ENCODE peak calls at places on chromosomes 4 and X, in four cellular contexts. One of them, this sample, is unnamed.

GRCh38 chr4:17275836-17276235 is 236.1 kb downstream of the QDPR start:
- DNase-seq in endothelial cell of umbilical vein: no peak
- DNase-seq in GM12878: no peak
- DNase-seq in K562: no peak
- DNase-seq in this sample: peak

GRCh38 chrX:41723305-41723704 is 676 bp upstream of the GPR82 start:
- DNase-seq in endothelial cell of umbilical vein: no peak
- DNase-seq in GM12878: no peak
- DNase-seq in K562: no peak
- DNase-seq in this sample: peak

GRCh38 chr4:152316969-152317368 is 218.9 kb downstream of the FBXW7 start:
- DNase-seq in endothelial cell of umbilical vein: no peak
- DNase-seq in GM12878: no peak
- DNase-seq in K562: no peak
- DNase-seq in this sample: peak

GRCh38 chrX:12139934-12140611 is 1.8 kb downstream of the FRMPD4 start:
- DNase-seq in endothelial cell of umbilical vein: no peak
- DNase-seq in GM12878: no peak
- DNase-seq in K562: no peak
- DNase-seq in this sample: peak

GRCh38 chrX:55579115-55579514 is 44.1 kb upstream of the FOXR2 start:
- DNase-seq in endothelial cell of umbilical vein: no peak
- DNase-seq in GM12878: no peak
- DNase-seq in K562: no peak
- DNase-seq in this sample: no peak

GRCh38 chr4:88661724-88662123 is 35.9 kb downstream of the NAP1L5 start:
- DNase-seq in endothelial cell of umbilical vein: peak
- DNase-seq in GM12878: no peak
- DNase-seq in K562: no peak
- DNase-seq in this sample: peak

GRCh38 chrX:120536056-120536455 is 24.7 kb downstream of the CUL4B start:
- DNase-seq in endothelial cell of umbilical vein: no peak
- DNase-seq in GM12878: no peak
- DNase-seq in K562: no peak
- DNase-seq in this sample: no peak

GRCh38 chr4:924107-925096 is 7.7 kb downstream of the GAK start:
- DNase-seq in endothelial cell of umbilical vein: peak
- DNase-seq in GM12878: peak
- DNase-seq in K562: peak
- DNase-seq in this sample: peak

GRCh38 chrX:26822448-26822847 is 606.5 kb downstream of the MAGEB5 start:
- DNase-seq in endothelial cell of umbilical vein: no peak
- DNase-seq in GM12878: no peak
- DNase-seq in K562: no peak
- DNase-seq in this sample: no peak

DNA sequence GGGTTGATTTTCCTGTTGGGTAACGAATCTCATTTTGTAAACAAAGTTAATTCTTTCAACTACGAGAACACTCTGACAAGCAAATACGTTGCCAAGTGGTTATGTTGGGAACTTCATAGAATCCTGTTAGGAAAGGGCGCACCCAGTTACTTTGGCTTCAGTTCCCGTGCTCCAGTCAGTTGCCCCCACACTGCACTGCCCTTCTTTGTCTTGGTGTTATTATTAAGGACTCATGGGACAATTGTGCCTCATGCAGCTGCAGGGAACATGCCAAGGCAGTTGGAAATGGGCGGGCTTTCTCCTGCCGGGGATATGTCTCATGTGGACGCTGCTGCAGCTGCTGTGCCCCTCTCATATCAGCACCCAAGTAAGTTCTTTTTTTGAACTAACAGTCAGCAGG is 28.9 kb downstream of the OFD1 start:
- DNase-seq in endothelial cell of umbilical vein: no peak
- DNase-seq in GM12878: no peak
- DNase-seq in K562: no peak
- DNase-seq in this sample: no peak
- TF ChIP-seq FOS in endothelial cell of umbilical vein: no peak
- TF ChIP-seq FOS in GM12878: no peak
- TF ChIP-seq FOS in K562: no peak
- TF ChIP-seq FOS in this sample: no peak

GRCh38 chr4:67687639-67688038 is 13.3 kb downstream of the UBA6 start:
- DNase-seq in endothelial cell of umbilical vein: no peak
- DNase-seq in GM12878: no peak
- DNase-seq in K562: no peak
- DNase-seq in this sample: peak
- TF ChIP-seq FOS in endothelial cell of umbilical vein: no peak
- TF ChIP-seq FOS in GM12878: no peak
- TF ChIP-seq FOS in K562: no peak
- TF ChIP-seq FOS in this sample: no peak

GRCh38 chr4:38320833-38321232 is 343.2 kb upstream of the KLF3 start:
- DNase-seq in endothelial cell of umbilical vein: no peak
- DNase-seq in GM12878: no peak
- DNase-seq in K562: no peak
- DNase-seq in this sample: no peak
- TF ChIP-seq FOS in endothelial cell of umbilical vein: no peak
- TF ChIP-seq FOS in GM12878: no peak
- TF ChIP-seq FOS in K562: no peak
- TF ChIP-seq FOS in this sample: no peak

GRCh38 chrX:139120760-139121159 is 409.2 kb upstream of the FGF13 start:
- DNase-seq in endothelial cell of umbilical vein: no peak
- DNase-seq in GM12878: no peak
- DNase-seq in K562: no peak
- DNase-seq in this sample: no peak

GRCh38 chrX:139121616-139122286 is 408.8 kb upstream of the F9 start:
- DNase-seq in endothelial cell of umbilical vein: no peak
- DNase-seq in GM12878: no peak
- DNase-seq in K562: no peak
- DNase-seq in this sample: no peak

GRCh38 chrX:139125916-139126315 is 404.6 kb upstream of the F9 start:
- DNase-seq in endothelial cell of umbilical vein: no peak
- DNase-seq in GM12878: no peak
- DNase-seq in K562: no peak
- DNase-seq in this sample: no peak

DNA sequence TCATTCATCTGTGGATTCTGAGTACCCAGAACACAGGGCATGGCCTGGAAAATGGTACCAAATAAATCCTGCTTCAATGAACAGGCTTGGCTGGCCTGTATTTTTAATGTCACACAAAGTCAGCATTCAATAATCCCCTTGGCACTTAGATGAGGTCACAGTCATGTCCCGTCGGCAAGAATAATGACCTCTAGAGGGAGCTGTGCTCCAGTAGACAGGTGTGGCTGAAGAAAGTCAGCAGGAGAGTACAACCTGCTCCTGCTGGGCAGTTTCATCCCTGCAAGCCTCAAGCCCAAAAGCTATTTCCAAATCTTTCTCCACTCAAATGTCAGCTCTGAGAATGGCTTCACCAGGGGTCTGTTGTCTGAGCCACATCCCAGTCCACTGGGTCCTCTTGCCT is 404.0 kb upstream of the F9 start:
- DNase-seq in endothelial cell of umbilical vein: no peak
- DNase-seq in GM12878: no peak
- DNase-seq in K562: peak
- DNase-seq in this sample: no peak
- TF ChIP-seq FOS in endothelial cell of umbilical vein: no peak
- TF ChIP-seq FOS in GM12878: no peak
- TF ChIP-seq FOS in K562: no peak
- TF ChIP-seq FOS in this sample: no peak

GRCh38 chrX:10197597-10198210 is 40.9 kb downstream of the CLCN4 start:
- DNase-seq in endothelial cell of umbilical vein: no peak
- DNase-seq in GM12878: no peak
- DNase-seq in K562: no peak
- DNase-seq in this sample: no peak

GRCh38 chrX:10198254-10198653 is 41.5 kb downstream of the CLCN4 start:
- DNase-seq in endothelial cell of umbilical vein: no peak
- DNase-seq in GM12878: no peak
- DNase-seq in K562: no peak
- DNase-seq in this sample: peak

GRCh38 chrX:10195425-10195824 is 38.6 kb downstream of the CLCN4 start:
- DNase-seq in endothelial cell of umbilical vein: no peak
- DNase-seq in GM12878: no peak
- DNase-seq in K562: no peak
- DNase-seq in this sample: no peak

GRCh38 chrX:10195947-10196346 is 39.2 kb downstream of the CLCN4 start:
- DNase-seq in endothelial cell of umbilical vein: no peak
- DNase-seq in GM12878: no peak
- DNase-seq in K562: no peak
- DNase-seq in this sample: no peak

GRCh38 chrX:10199212-10199611 is 42.4 kb downstream of the CLCN4 start:
- DNase-seq in endothelial cell of umbilical vein: peak
- DNase-seq in GM12878: no peak
- DNase-seq in K562: no peak
- DNase-seq in this sample: peak
- TF ChIP-seq FOS in endothelial cell of umbilical vein: peak
- TF ChIP-seq FOS in GM12878: no peak
- TF ChIP-seq FOS in K562: no peak
- TF ChIP-seq FOS in this sample: no peak

GRCh38 chr4:115514675-115515074 is 401.3 kb upstream of the NDST4 start:
- DNase-seq in endothelial cell of umbilical vein: no peak
- DNase-seq in GM12878: no peak
- DNase-seq in K562: no peak
- DNase-seq in this sample: no peak
- TF ChIP-seq FOS in endothelial cell of umbilical vein: no peak
- TF ChIP-seq FOS in GM12878: no peak
- TF ChIP-seq FOS in K562: no peak
- TF ChIP-seq FOS in this sample: no peak

GRCh38 chr4:2941138-2942036 is 21.8 kb downstream of the NOP14 start:
- DNase-seq in endothelial cell of umbilical vein: no peak
- DNase-seq in GM12878: no peak
- DNase-seq in K562: no peak
- DNase-seq in this sample: no peak
- TF ChIP-seq FOS in endothelial cell of umbilical vein: no peak
- TF ChIP-seq FOS in GM12878: no peak
- TF ChIP-seq FOS in K562: no peak
- TF ChIP-seq FOS in this sample: no peak

GRCh38 chr4:6924361-6924779 is 14.7 kb downstream of the TBC1D14 start:
- DNase-seq in endothelial cell of umbilical vein: no peak
- DNase-seq in GM12878: no peak
- DNase-seq in K562: no peak
- DNase-seq in this sample: no peak

GRCh38 chr4:6926081-6926480 is 16.5 kb downstream of the TBC1D14 start:
- DNase-seq in endothelial cell of umbilical vein: no peak
- DNase-seq in GM12878: no peak
- DNase-seq in K562: no peak
- DNase-seq in this sample: no peak

GRCh38 chr4:6926681-6927478 is 17.3 kb downstream of the TBC1D14 start:
- DNase-seq in endothelial cell of umbilical vein: no peak
- DNase-seq in GM12878: no peak
- DNase-seq in K562: peak
- DNase-seq in this sample: peak

GRCh38 chr4:6923507-6923906 is 13.9 kb downstream of the TBC1D14 start:
- DNase-seq in endothelial cell of umbilical vein: no peak
- DNase-seq in GM12878: no peak
- DNase-seq in K562: no peak
- DNase-seq in this sample: no peak

DNA sequence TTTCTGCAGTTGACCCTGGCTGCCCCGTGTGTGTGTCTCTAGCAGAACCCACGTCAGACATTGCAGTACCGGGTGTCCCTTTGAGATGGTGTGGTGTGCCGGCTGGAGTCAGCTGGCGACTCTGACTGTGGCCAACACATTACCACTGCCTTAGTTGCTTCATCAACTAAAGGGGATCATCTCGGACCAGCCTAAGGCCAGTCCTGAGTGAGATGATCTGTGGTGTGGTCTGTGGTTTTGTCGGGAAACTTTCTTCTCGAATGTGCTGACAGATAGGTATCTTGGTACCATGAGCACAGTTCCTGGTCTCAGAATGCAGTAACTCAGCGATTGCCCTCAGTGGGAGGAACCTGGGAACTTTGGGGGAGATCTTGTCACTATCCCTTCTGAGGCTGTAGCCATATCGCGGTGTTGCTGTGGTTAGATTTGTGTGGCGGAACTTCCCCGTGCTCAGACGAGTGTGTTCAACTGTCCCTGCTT is 15.8 kb downstream of the TBC1D14 start:
- DNase-seq in endothelial cell of umbilical vein: no peak
- DNase-seq in GM12878: no peak
- DNase-seq in K562: peak
- DNase-seq in this sample: no peak
- TF ChIP-seq FOS in endothelial cell of umbilical vein: no peak
- TF ChIP-seq FOS in GM12878: no peak
- TF ChIP-seq FOS in K562: no peak
- TF ChIP-seq FOS in this sample: no peak

GRCh38 chr4:48853604-48854394 is 22.9 kb downstream of the OCIAD1 start:
- DNase-seq in endothelial cell of umbilical vein: peak
- DNase-seq in GM12878: no peak
- DNase-seq in K562: no peak
- DNase-seq in this sample: no peak

GRCh38 chr4:48858130-48858529 is 27.2 kb downstream of the OCIAD1 start:
- DNase-seq in endothelial cell of umbilical vein: no peak
- DNase-seq in GM12878: no peak
- DNase-seq in K562: no peak
- DNase-seq in this sample: no peak

GRCh38 chr4:48854982-48855381 is 24.1 kb downstream of the OCIAD1 start:
- DNase-seq in endothelial cell of umbilical vein: no peak
- DNase-seq in GM12878: no peak
- DNase-seq in K562: no peak
- DNase-seq in this sample: no peak

GRCh38 chr4:48851651-48852050 is 20.8 kb downstream of the OCIAD1 start:
- DNase-seq in endothelial cell of umbilical vein: no peak
- DNase-seq in GM12878: no peak
- DNase-seq in K562: no peak
- DNase-seq in this sample: no peak

GRCh38 chr4:48854395-48854683 is 23.5 kb downstream of the OCIAD1 start:
- DNase-seq in endothelial cell of umbilical vein: no peak
- DNase-seq in GM12878: no peak
- DNase-seq in K562: no peak
- DNase-seq in this sample: no peak
- TF ChIP-seq FOS in endothelial cell of umbilical vein: no peak
- TF ChIP-seq FOS in GM12878: no peak
- TF ChIP-seq FOS in K562: no peak
- TF ChIP-seq FOS in this sample: no peak